ENCODE peak calls at places on chromosome 2, in nine cellular contexts. V is activated T-cell treated with anti-CD3 and anti-CD28 coated beads for 24 hours; K is non-pigmented ciliary epithelial cell; A is smooth muscle cell of the brain vasculature; T is skeletal muscle cell; E is stimulated activated CD8-positive, alpha-beta memory T cell treated with anti-CD3 and anti-CD28 coated beads, Interleukin-15, amount 100 ng/mL, for 24 hours; O is body of pancreas; H is astrocyte; Q is amniotic stem cell. Z is an unnamed sample.

GRCh38 chr2:164447660-164448059 is 173.6 kb downstream of the GRB14 start:
- DNase-seq in V (no peak), K (no peak), A (no peak), T (no peak), E (no peak), O (no peak), H (no peak), Q (no peak), Z (no peak)

GRCh38 chr2:160498147-160498546 is 4.5 kb upstream of the RBMS1 start:
- DNase-seq in V (no peak), K (no peak), A (no peak), T (no peak), E (no peak), O (no peak), H (no peak), Q (no peak), Z (no peak)

GRCh38 chr2:38274286-38275276 is 102.5 kb downstream of the ATL2 start:
- DNase-seq in V (peak; percentile 12), K (peak; percentile 64), A (peak; percentile 80), T (peak; percentile 49), E (no peak), O (peak; percentile 17), H (peak; percentile 64), Q (peak; percentile 71), Z (peak; percentile 70)

GRCh38 chr2:84487298-84487996 is 28.4 kb upstream of the SUCLG1 start:
- DNase-seq in V (no peak), K (no peak), A (no peak), T (no peak), E (no peak), O (no peak), H (peak; percentile 92), Q (no peak), Z (no peak)

GRCh38 chr2:180366481-180366880 is 359.4 kb upstream of the CWC22 start:
- DNase-seq in V (no peak), K (no peak), A (peak; percentile 12), T (no peak), E (no peak), O (no peak), H (no peak), Q (no peak), Z (no peak)

GRCh38 chr2:175251425-175252041 is 70.0 kb upstream of the ATP5MC3 start:
- DNase-seq in V (peak; percentile 12), K (peak; percentile 13), A (peak; percentile 9), T (no peak), E (no peak), O (no peak), H (peak; percentile 16), Q (peak; percentile 3), Z (peak; percentile 31)

GRCh38 chr2:161134547-161135518 is 25.4 kb upstream of the TANK start:
- DNase-seq in V (no peak), K (no peak), A (no peak), T (no peak), E (no peak), O (peak; percentile 54), H (peak; percentile 39), Q (no peak), Z (no peak)

GRCh38 chr2:42098571-42099430 is 51.0 kb downstream of the PKDCC start:
- DNase-seq in V (no peak), K (no peak), A (no peak), T (no peak), E (no peak), O (no peak), H (no peak), Q (no peak), Z (no peak)

GRCh38 chr2:19140463-19141208 is 217.8 kb downstream of the OSR1 start:
- DNase-seq in V (no peak), K (peak; percentile 95), A (peak; percentile 93), T (peak; percentile 91), E (no peak), O (no peak), H (peak; percentile 98), Q (peak; percentile 62), Z (peak; percentile 80)

GRCh38 chr2:144406111-144406788 is 113.7 kb downstream of the ZEB2 start:
- DNase-seq in V (no peak), K (no peak), A (no peak), T (no peak), E (no peak), O (no peak), H (no peak), Q (no peak), Z (no peak)

GRCh38 chr2:99153921-99154604 is 679 bp downstream of the TSGA10 start:
- DNase-seq in V (no peak), K (no peak), A (no peak), T (no peak), E (no peak), O (no peak), H (peak; percentile 10), Q (no peak), Z (no peak)

GRCh38 chr2:54524236-54524991 is 68.3 kb downstream of the SPTBN1 start:
- DNase-seq in V (peak; percentile 32), K (no peak), A (peak; percentile 45), T (no peak), E (no peak), O (no peak), H (peak; percentile 92), Q (no peak), Z (peak; percentile 62)

GRCh38 chr2:190802133-190802532 is 78.5 kb upstream of the GLS start:
- DNase-seq in V (no peak), K (no peak), A (no peak), T (no peak), E (no peak), O (no peak), H (no peak), Q (no peak), Z (no peak)